ENCODE peak calls at places on chromosomes 2 and 18, in seven cellular contexts. F is brain microvascular endothelial cell, Y is mammary epithelial cell, L is GM23338, B is colonic mucosa, G is fibroblast of the aortic adventitia, Q is cardiac fibroblast. U is an unnamed sample.

GRCh38 chr2:131010566-131010965 is 82.7 kb downstream of the FAM168B start:
- DNase-seq in F (no peak), Y (no peak), L (no peak), B (no peak), G (no peak), Q (no peak), U (no peak)

GRCh38 chr2:157699806-157700205 is 71.1 kb upstream of the ACVR1C start:
- DNase-seq in F (no peak), Y (no peak), L (no peak), B (no peak), G (no peak), Q (no peak), U (no peak)

GRCh38 chr18:35515460-35516130 is 17.8 kb upstream of the INO80C start:
- DNase-seq in F (no peak), Y (no peak), L (peak; percentile 28), B (no peak), G (no peak), Q (no peak), U (peak; percentile 52)

GRCh38 chr2:16225545-16225944 is 285.2 kb downstream of the MYCN start:
- DNase-seq in F (no peak), Y (no peak), L (no peak), B (no peak), G (no peak), Q (no peak), U (no peak)

GRCh38 chr2:109134741-109135571 is 6.0 kb downstream of the SH3RF3 start:
- DNase-seq in F (no peak), Y (no peak), L (no peak), B (no peak), G (no peak), Q (no peak), U (no peak)

GRCh38 chr2:191831410-191831994 is 15.4 kb downstream of the CAVIN2 start:
- DNase-seq in F (no peak), Y (no peak), L (no peak), B (no peak), G (no peak), Q (no peak), U (no peak)

GRCh38 chr18:73688851-73689659 is 458.6 kb downstream of the FBXO15 start:
- DNase-seq in F (peak; percentile 46), Y (peak; percentile 85), L (peak; percentile 59), B (no peak), G (peak; percentile 94), Q (peak; percentile 81), U (peak; percentile 82)

GRCh38 chr2:68764781-68765385 is 30.3 kb downstream of the ARHGAP25 start:
- DNase-seq in F (no peak), Y (no peak), L (peak; percentile 35), B (peak; percentile 15), G (peak; percentile 27), Q (peak; percentile 84), U (peak; percentile 92)

GRCh38 chr2:8382485-8382884 is 299.4 kb upstream of the ID2 start:
- DNase-seq in F (no peak), Y (no peak), L (no peak), B (no peak), G (no peak), Q (no peak), U (no peak)

GRCh38 chr18:10245517-10246175 is 208.8 kb upstream of the APCDD1 start:
- DNase-seq in F (no peak), Y (no peak), L (no peak), B (no peak), G (no peak), Q (no peak), U (no peak)

GRCh38 chr18:56986829-56987228 is 160.1 kb upstream of the BOD1L2 start:
- DNase-seq in F (no peak), Y (no peak), L (peak; percentile 86), B (no peak), G (no peak), Q (no peak), U (peak; percentile 7)

GRCh38 chr2:176096243-176096985 is 3.2 kb upstream of the HOXD12 start:
- DNase-seq in F (no peak), Y (no peak), L (no peak), B (peak; percentile 20), G (peak; percentile 29), Q (no peak), U (peak; percentile 32)

GRCh38 chr2:8123464-8123863 is 558.4 kb upstream of the ID2 start:
- DNase-seq in F (no peak), Y (no peak), L (no peak), B (no peak), G (no peak), Q (no peak), U (no peak)

GRCh38 chr2:113245276-113245711 is 33.4 kb downstream of the PAX8 start:
- DNase-seq in F (no peak), Y (no peak), L (no peak), B (no peak), G (no peak), Q (no peak), U (no peak)

GRCh38 chr18:9094307-9095226 is 7.9 kb upstream of the NDUFV2 start:
- DNase-seq in F (peak; percentile 96), Y (no peak), L (no peak), B (no peak), G (peak; percentile 76), Q (peak; percentile 82), U (peak; percentile 92)

GRCh38 chr2:98049991-98050519 is 36.9 kb upstream of the VWA3B start:
- DNase-seq in F (no peak), Y (peak; percentile 57), L (no peak), B (peak; percentile 57), G (no peak), Q (no peak), U (no peak)

GRCh38 chr2:9179572-9180201 is 26.9 kb upstream of the ASAP2 start:
- DNase-seq in F (peak; percentile 93), Y (peak; percentile 96), L (no peak), B (peak; percentile 81), G (peak; percentile 99), Q (peak; percentile 93), U (peak; percentile 85)

GRCh38 chr2:196586511-196586991 is 53.0 kb upstream of the CCDC150 start:
- DNase-seq in F (peak; percentile 93), Y (peak; percentile 74), L (no peak), B (no peak), G (peak; percentile 84), Q (peak; percentile 64), U (peak; percentile 59)

GRCh38 chr2:149399934-149400615 is 69.7 kb downstream of the LYPD6 start:
- DNase-seq in F (no peak), Y (no peak), L (no peak), B (no peak), G (no peak), Q (no peak), U (peak; percentile 43)

GRCh38 chr2:231360881-231361294 is 34.6 kb upstream of the B3GNT7 start:
- DNase-seq in F (no peak), Y (no peak), L (no peak), B (no peak), G (no peak), Q (no peak), U (no peak)

GRCh38 chr18:74456017-74456408 is 1.1 kb downstream of the DIPK1C start:
- DNase-seq in F (no peak), Y (no peak), L (no peak), B (no peak), G (no peak), Q (no peak), U (no peak)

GRCh38 chr2:6909431-6910385 is 7.5 kb upstream of the RNF144A start:
- DNase-seq in F (peak; percentile 20), Y (no peak), L (no peak), B (no peak), G (no peak), Q (no peak), U (no peak)

GRCh38 chr18:51425475-51425874 is 228.0 kb upstream of the MEX3C start:
- DNase-seq in F (no peak), Y (peak; percentile 11), L (no peak), B (no peak), G (no peak), Q (no peak), U (no peak)

DNA sequence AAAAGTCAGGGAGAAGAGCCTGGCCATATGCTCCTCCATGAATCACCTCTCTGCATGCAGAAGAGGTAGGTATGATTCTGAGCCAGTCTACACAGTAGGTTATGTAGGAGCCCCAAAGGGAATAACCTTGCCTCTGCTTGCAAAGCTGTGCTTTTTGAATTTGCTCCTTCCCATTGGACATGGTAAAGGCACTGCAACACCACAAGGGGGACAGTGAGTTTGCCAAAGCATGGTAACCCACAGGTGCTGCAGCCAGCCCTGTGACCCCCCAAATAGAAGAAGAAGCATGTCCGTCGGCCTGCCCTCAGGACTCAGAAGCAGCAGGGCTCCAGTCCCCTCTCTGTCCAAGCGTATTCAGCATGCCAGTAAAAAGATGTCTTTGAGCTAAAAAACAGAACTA is 51.0 kb upstream of the BCL2L11 start:
- DNase-seq in F (no peak), Y (no peak), L (peak; percentile 36), B (no peak), G (no peak), Q (no peak), U (no peak)
- TF ChIP-seq CTCF in F (peak; percentile 39), Y (peak; percentile 14), L (peak; percentile 49), B (no peak), G (peak; percentile 14), Q (no peak), U (peak; percentile 23)

GRCh38 chr2:236971131-236971850 is 114.4 kb upstream of the COPS8 start:
- DNase-seq in F (no peak), Y (no peak), L (no peak), B (no peak), G (no peak), Q (peak; percentile 30), U (peak; percentile 30)
- H3K4me3 ChIP-seq in F (no peak overlapping the region), Y (no peak overlapping the region), L (no peak overlapping the region), B (no peak overlapping the region), G (no peak overlapping the region), Q (no peak overlapping the region), U (no peak overlapping the region)

DNA sequence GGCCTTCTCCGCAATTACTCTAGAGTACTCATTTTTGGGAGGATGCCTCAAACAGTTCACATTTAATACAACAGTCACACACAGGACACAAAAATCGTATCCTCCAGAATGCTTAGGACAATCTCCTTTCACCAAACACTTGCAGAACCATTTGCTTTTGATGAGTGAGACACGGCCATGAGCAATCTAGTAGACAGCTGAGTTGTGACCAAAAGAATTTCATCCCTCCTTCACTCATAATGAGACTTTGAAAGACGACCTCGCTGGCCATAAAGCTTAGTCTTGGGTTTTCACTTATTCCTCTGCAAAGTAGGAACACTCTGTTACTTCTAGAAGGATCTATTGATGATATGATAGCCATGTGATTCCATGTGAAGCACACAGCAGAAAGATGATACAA is 87.5 kb upstream of the SLC35G4 start:
- DNase-seq in F (peak; percentile 18), Y (no peak), L (no peak), B (no peak), G (no peak), Q (no peak), U (no peak)
- TF ChIP-seq CTCF in F (no peak), Y (no peak), L (no peak), B (no peak), G (no peak), Q (no peak), U (no peak)

DNA sequence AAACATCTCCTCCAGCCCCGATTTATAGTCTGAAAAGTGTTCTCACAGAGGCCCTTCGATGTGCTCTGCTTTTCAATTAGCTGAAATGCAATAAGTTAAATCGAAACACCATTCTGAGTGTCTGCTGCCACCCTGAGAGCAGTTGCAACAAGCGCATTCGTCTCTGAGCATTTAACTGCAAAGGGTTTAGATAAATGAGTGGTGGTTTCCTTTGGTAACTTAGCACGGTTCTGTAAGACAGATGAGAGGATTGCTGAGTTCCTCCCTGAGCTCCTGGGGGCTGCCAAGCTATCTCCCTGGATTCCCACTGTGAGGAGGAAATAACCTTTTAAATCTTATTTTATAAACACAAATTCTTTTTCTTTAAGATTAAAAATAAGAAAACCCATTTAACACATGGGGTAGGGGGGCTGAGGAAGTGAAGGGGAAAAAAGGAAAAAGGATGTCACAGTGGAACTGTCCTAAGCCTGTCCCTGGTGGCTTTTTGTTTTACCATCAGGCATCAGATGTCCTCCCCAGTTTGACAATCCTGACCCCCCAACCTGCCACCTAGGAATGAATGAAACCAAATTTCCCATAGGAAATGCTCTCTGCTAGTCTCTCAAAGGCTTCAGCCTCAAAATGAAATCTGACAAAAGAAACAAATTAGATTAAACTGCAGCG is 56.4 kb upstream of the CREB1 start:
- DNase-seq in F (peak; percentile 86), Y (peak; percentile 68), L (peak; percentile 83), B (no peak), G (peak; percentile 92), Q (peak; percentile 92), U (peak; percentile 84)
- H3K4me3 ChIP-seq in F (no peak overlapping the region), Y (no peak overlapping the region), L (no peak overlapping the region), B (no peak overlapping the region), G (no peak overlapping the region), Q (no peak overlapping the region), U (peak overlapping the region; percentile 16)

U was measured in fibroblast of villous mesenchyme.